ENCODE peak calls at places on chromosomes 3 and 15, in six cellular contexts. Z is NCI-H1092; E is Jurkat, Clone E6-1; X is EH; I is H7; G is upper lobe of left lung. L is an unnamed sample.

GRCh38 chr15:31555022-31555421 is 228.4 kb downstream of the KLF13 start:
- DNase-seq in Z (no peak), E (no peak), X (no peak), I (no peak), G (no peak), L (no peak)

GRCh38 chr15:41893422-41894250 is at the start of gene SPTBN5:
- DNase-seq in Z (no peak), E (no peak), X (no peak), I (peak; percentile 57), G (no peak), L (no peak)

GRCh38 chr15:67945951-67946700 is 106.3 kb upstream of the RNU6-1 start:
- DNase-seq in Z (no peak), E (peak; percentile 49), X (peak; percentile 87), I (peak; percentile 46), G (no peak), L (no peak)

GRCh38 chr3:38511546-38511945 is 15.4 kb downstream of the EXOG start:
- DNase-seq in Z (no peak), E (no peak), X (no peak), I (no peak), G (no peak), L (no peak)

GRCh38 chr3:18070231-18070630 is 327.8 kb upstream of the TBC1D5 start:
- DNase-seq in Z (no peak), E (no peak), X (no peak), I (no peak), G (no peak), L (no peak)

GRCh38 chr15:29115093-29115991 is 154.3 kb downstream of the NSMCE3 start:
- DNase-seq in Z (no peak), E (no peak), X (no peak), I (peak; percentile 95), G (no peak), L (no peak)

GRCh38 chr3:47008258-47008671 is 28.8 kb downstream of the NBEAL2 start:
- DNase-seq in Z (no peak), E (no peak), X (no peak), I (peak; percentile 36), G (no peak), L (no peak)

GRCh38 chr3:21274000-21274671 is 476.9 kb downstream of the ZNF385D start:
- DNase-seq in Z (no peak), E (no peak), X (peak; percentile 59), I (no peak), G (no peak), L (no peak)

GRCh38 chr3:43754316-43754715 is 63.6 kb downstream of the ABHD5 start:
- DNase-seq in Z (no peak), E (no peak), X (peak; percentile 69), I (no peak), G (no peak), L (no peak)

GRCh38 chr3:178690571-178690970 is 154.3 kb downstream of the KCNMB2 start:
- DNase-seq in Z (no peak), E (no peak), X (no peak), I (no peak), G (no peak), L (no peak)

GRCh38 chr15:77094397-77095030 is 23.6 kb upstream of the TSPAN3 start:
- DNase-seq in Z (no peak), E (no peak), X (no peak), I (peak; percentile 76), G (no peak), L (no peak)

GRCh38 chr3:15528881-15529537 is 7.5 kb upstream of the COLQ start:
- DNase-seq in Z (no peak), E (no peak), X (no peak), I (no peak), G (peak; percentile 83), L (no peak)

GRCh38 chr15:58521293-58521991 is 89.7 kb downstream of the LIPC start:
- DNase-seq in Z (no peak), E (no peak), X (peak; percentile 89), I (peak; percentile 66), G (peak; percentile 81), L (no peak)

GRCh38 chr3:3509665-3510064 is 289.6 kb upstream of the LRRN1 start:
- DNase-seq in Z (no peak), E (no peak), X (no peak), I (no peak), G (no peak), L (no peak)

GRCh38 chr15:41946970-41947369 is 25.4 kb downstream of the EHD4 start:
- DNase-seq in Z (no peak), E (no peak), X (no peak), I (no peak), G (no peak), L (no peak)

GRCh38 chr3:99875573-99875924 is 57.9 kb downstream of the CMSS1 start:
- DNase-seq in Z (no peak), E (no peak), X (peak; percentile 76), I (no peak), G (no peak), L (no peak)

GRCh38 chr15:83320404-83320803 is 35.9 kb upstream of the BNC1 start:
- DNase-seq in Z (no peak), E (no peak), X (peak; percentile 78), I (no peak), G (no peak), L (no peak)

GRCh38 chr3:13045245-13045903 is 27.9 kb downstream of the IQSEC1 start:
- DNase-seq in Z (no peak), E (peak; percentile 44), X (no peak), I (no peak), G (no peak), L (no peak)

GRCh38 chr3:29822051-29822450 is 541.2 kb downstream of the RBMS3 start:
- DNase-seq in Z (no peak), E (peak; percentile 15), X (peak; percentile 88), I (no peak), G (no peak), L (no peak)

GRCh38 chr3:24730173-24730572 is 235.5 kb upstream of the THRB start:
- DNase-seq in Z (no peak), E (no peak), X (no peak), I (no peak), G (no peak), L (no peak)

GRCh38 chr3:44104668-44105321 is 136.9 kb upstream of the TOPAZ1 start:
- DNase-seq in Z (no peak), E (no peak), X (peak; percentile 49), I (no peak), G (peak; percentile 60), L (peak; percentile 55)

GRCh38 chr15:24898715-24899278 is 56.0 kb upstream of the SNRPN start:
- DNase-seq in Z (no peak), E (peak; percentile 71), X (no peak), I (no peak), G (no peak), L (no peak)